ENCODE peak calls at places on chromosomes 6 and 20, in seven cellular contexts. One of them, this sample, is unnamed.

GRCh38 chr6:148557796-148558457 is 188.9 kb upstream of the UST start:
- DNase-seq in SHP77 treated with DMSO at 0.1 percent for 48 hours: no peak
- DNase-seq in stimulated activated CD8-positive, alpha-beta memory T cell treated with anti-CD3 and anti-CD28 coated beads, Interleukin-15, amount 100 ng/mL, for 24 hours: no peak
- DNase-seq in AG20443: peak
- DNase-seq in AG09309: peak
- DNase-seq in activated CD8-positive, alpha-beta memory T cell treated with anti-CD3 and anti-CD28 coated beads, Interleukin-2, amount 50 U/mL, for 4 hours: no peak
- DNase-seq in activated naive CD4-positive, alpha-beta T cell: no peak
- DNase-seq in this sample: no peak

GRCh38 chr6:1250489-1251197 is 61.3 kb upstream of the FOXQ1 start:
- DNase-seq in stimulated activated CD8-positive, alpha-beta memory T cell treated with anti-CD3 and anti-CD28 coated beads, Interleukin-15, amount 100 ng/mL, for 24 hours: no peak
- DNase-seq in AG09309: peak
- DNase-seq in SHP77 treated with DMSO at 0.1 percent for 48 hours: no peak
- DNase-seq in AG20443: no peak
- DNase-seq in activated naive CD4-positive, alpha-beta T cell: no peak
- DNase-seq in activated CD8-positive, alpha-beta memory T cell treated with anti-CD3 and anti-CD28 coated beads, Interleukin-2, amount 50 U/mL, for 4 hours: no peak
- DNase-seq in this sample: no peak

GRCh38 chr6:90610291-90610670 is 23.4 kb upstream of the MAP3K7 start:
- DNase-seq in AG20443: peak
- DNase-seq in activated naive CD4-positive, alpha-beta T cell: no peak
- DNase-seq in AG09309: no peak
- DNase-seq in stimulated activated CD8-positive, alpha-beta memory T cell treated with anti-CD3 and anti-CD28 coated beads, Interleukin-15, amount 100 ng/mL, for 24 hours: no peak
- DNase-seq in activated CD8-positive, alpha-beta memory T cell treated with anti-CD3 and anti-CD28 coated beads, Interleukin-2, amount 50 U/mL, for 4 hours: no peak
- DNase-seq in SHP77 treated with DMSO at 0.1 percent for 48 hours: peak
- DNase-seq in this sample: no peak

GRCh38 chr6:34182751-34183531 is 37.1 kb upstream of the GRM4 start:
- DNase-seq in activated naive CD4-positive, alpha-beta T cell: peak
- DNase-seq in activated CD8-positive, alpha-beta memory T cell treated with anti-CD3 and anti-CD28 coated beads, Interleukin-2, amount 50 U/mL, for 4 hours: peak
- DNase-seq in SHP77 treated with DMSO at 0.1 percent for 48 hours: no peak
- DNase-seq in AG09309: no peak
- DNase-seq in AG20443: no peak
- DNase-seq in stimulated activated CD8-positive, alpha-beta memory T cell treated with anti-CD3 and anti-CD28 coated beads, Interleukin-15, amount 100 ng/mL, for 24 hours: no peak
- DNase-seq in this sample: peak

GRCh38 chr6:1255646-1256365 is 56.1 kb upstream of the FOXQ1 start:
- DNase-seq in AG09309: no peak
- DNase-seq in SHP77 treated with DMSO at 0.1 percent for 48 hours: no peak
- DNase-seq in stimulated activated CD8-positive, alpha-beta memory T cell treated with anti-CD3 and anti-CD28 coated beads, Interleukin-15, amount 100 ng/mL, for 24 hours: no peak
- DNase-seq in activated naive CD4-positive, alpha-beta T cell: no peak
- DNase-seq in AG20443: peak
- DNase-seq in activated CD8-positive, alpha-beta memory T cell treated with anti-CD3 and anti-CD28 coated beads, Interleukin-2, amount 50 U/mL, for 4 hours: no peak
- DNase-seq in this sample: no peak

GRCh38 chr6:30926644-30927043 is 5.3 kb downstream of the SFTA2 start:
- DNase-seq in SHP77 treated with DMSO at 0.1 percent for 48 hours: no peak
- DNase-seq in activated naive CD4-positive, alpha-beta T cell: no peak
- DNase-seq in AG20443: peak
- DNase-seq in activated CD8-positive, alpha-beta memory T cell treated with anti-CD3 and anti-CD28 coated beads, Interleukin-2, amount 50 U/mL, for 4 hours: no peak
- DNase-seq in AG09309: no peak
- DNase-seq in stimulated activated CD8-positive, alpha-beta memory T cell treated with anti-CD3 and anti-CD28 coated beads, Interleukin-15, amount 100 ng/mL, for 24 hours: no peak
- DNase-seq in this sample: no peak

GRCh38 chr6:111015656-111016190 is 33.9 kb downstream of the RPF2 start:
- DNase-seq in AG09309: no peak
- DNase-seq in stimulated activated CD8-positive, alpha-beta memory T cell treated with anti-CD3 and anti-CD28 coated beads, Interleukin-15, amount 100 ng/mL, for 24 hours: no peak
- DNase-seq in activated CD8-positive, alpha-beta memory T cell treated with anti-CD3 and anti-CD28 coated beads, Interleukin-2, amount 50 U/mL, for 4 hours: no peak
- DNase-seq in activated naive CD4-positive, alpha-beta T cell: no peak
- DNase-seq in SHP77 treated with DMSO at 0.1 percent for 48 hours: no peak
- DNase-seq in AG20443: no peak
- DNase-seq in this sample: no peak

GRCh38 chr20:6766433-6766832 is 1.1 kb upstream of the BMP2 start:
- DNase-seq in AG09309: no peak
- DNase-seq in stimulated activated CD8-positive, alpha-beta memory T cell treated with anti-CD3 and anti-CD28 coated beads, Interleukin-15, amount 100 ng/mL, for 24 hours: no peak
- DNase-seq in SHP77 treated with DMSO at 0.1 percent for 48 hours: no peak
- DNase-seq in activated naive CD4-positive, alpha-beta T cell: no peak
- DNase-seq in AG20443: no peak
- DNase-seq in activated CD8-positive, alpha-beta memory T cell treated with anti-CD3 and anti-CD28 coated beads, Interleukin-2, amount 50 U/mL, for 4 hours: no peak
- DNase-seq in this sample: no peak

GRCh38 chr20:40551125-40551530 is 137.9 kb downstream of the MAFB start:
- DNase-seq in SHP77 treated with DMSO at 0.1 percent for 48 hours: no peak
- DNase-seq in AG20443: no peak
- DNase-seq in stimulated activated CD8-positive, alpha-beta memory T cell treated with anti-CD3 and anti-CD28 coated beads, Interleukin-15, amount 100 ng/mL, for 24 hours: no peak
- DNase-seq in AG09309: no peak
- DNase-seq in activated naive CD4-positive, alpha-beta T cell: no peak
- DNase-seq in activated CD8-positive, alpha-beta memory T cell treated with anti-CD3 and anti-CD28 coated beads, Interleukin-2, amount 50 U/mL, for 4 hours: no peak
- DNase-seq in this sample: no peak

GRCh38 chr6:84150680-84151079 is 76.8 kb downstream of the CEP162 start:
- DNase-seq in SHP77 treated with DMSO at 0.1 percent for 48 hours: no peak
- DNase-seq in AG09309: peak
- DNase-seq in AG20443: peak
- DNase-seq in stimulated activated CD8-positive, alpha-beta memory T cell treated with anti-CD3 and anti-CD28 coated beads, Interleukin-15, amount 100 ng/mL, for 24 hours: no peak
- DNase-seq in activated CD8-positive, alpha-beta memory T cell treated with anti-CD3 and anti-CD28 coated beads, Interleukin-2, amount 50 U/mL, for 4 hours: no peak
- DNase-seq in activated naive CD4-positive, alpha-beta T cell: no peak
- DNase-seq in this sample: no peak